ENCODE peak calls at places on chromosomes 11 and 22, in four cellular contexts. Y, R, Z and F are unnamed samples.

GRCh38 chr22:24554316-24555159 is at the start of gene GUCD1:
- DNase-seq in R (no peak), Z (no peak), Y (no peak), F (no peak)

GRCh38 chr22:47042861-47043496 is 280.5 kb downstream of the TBC1D22A start:
- DNase-seq in Y (no peak), R (no peak), Z (no peak), F (no peak)

GRCh38 chr11:58674609-58675008 is 52.1 kb downstream of the CNTF start:
- DNase-seq in R (no peak), Z (no peak), Y (no peak), F (no peak)

GRCh38 chr11:60182546-60183330 is at the start of gene MS4A6A:
- DNase-seq in Y (no peak), Z (no peak), R (no peak), F (no peak)

GRCh38 chr22:42330953-42331525 is 60.6 kb upstream of the TCF20 start:
- DNase-seq in Z (no peak), R (no peak), Y (no peak), F (no peak)

GRCh38 chr11:62610403-62610802 is 2.2 kb downstream of the EML3 start:
- DNase-seq in Y (no peak), R (no peak), Z (no peak), F (no peak)

GRCh38 chr11:128876133-128876650 is 9.1 kb upstream of the KCNJ1 start:
- DNase-seq in R (no peak), Y (no peak), Z (no peak), F (no peak)

GRCh38 chr11:115848080-115848479 is 343.9 kb upstream of the CADM1 start:
- DNase-seq in Y (peak), R (no peak), Z (no peak), F (no peak)

GRCh38 chr11:4697583-4697982 is at the start of gene OR51E2:
- DNase-seq in R (no peak), Z (no peak), Y (no peak), F (no peak)

GRCh38 chr11:9065614-9066431 is 25.6 kb downstream of the SCUBE2 start:
- DNase-seq in Y (no peak), Z (no peak), R (no peak), F (no peak)

GRCh38 chr11:113022267-113022666 is 61.0 kb downstream of the NCAM1 start:
- DNase-seq in Y (no peak), R (no peak), Z (no peak), F (no peak)

GRCh38 chr11:28903716-28904115 is 795.5 kb downstream of the METTL15 start:
- DNase-seq in R (no peak), Z (no peak), Y (no peak), F (no peak)

GRCh38 chr11:27950339-27950738 is 157.6 kb downstream of the KIF18A start:
- DNase-seq in Y (no peak), Z (no peak), R (no peak), F (no peak)

GRCh38 chr11:91773090-91773489 is 451.5 kb upstream of the FAT3 start:
- DNase-seq in Y (no peak), Z (no peak), R (no peak), F (no peak)

GRCh38 chr11:58006940-58007339 is 16.7 kb upstream of the OR9Q1 start:
- DNase-seq in R (no peak), Z (no peak), Y (no peak), F (no peak)

GRCh38 chr22:33110562-33111163 is 52.5 kb upstream of the SYN3 start:
- DNase-seq in Y (no peak), Z (no peak), R (no peak), F (no peak)

DNA sequence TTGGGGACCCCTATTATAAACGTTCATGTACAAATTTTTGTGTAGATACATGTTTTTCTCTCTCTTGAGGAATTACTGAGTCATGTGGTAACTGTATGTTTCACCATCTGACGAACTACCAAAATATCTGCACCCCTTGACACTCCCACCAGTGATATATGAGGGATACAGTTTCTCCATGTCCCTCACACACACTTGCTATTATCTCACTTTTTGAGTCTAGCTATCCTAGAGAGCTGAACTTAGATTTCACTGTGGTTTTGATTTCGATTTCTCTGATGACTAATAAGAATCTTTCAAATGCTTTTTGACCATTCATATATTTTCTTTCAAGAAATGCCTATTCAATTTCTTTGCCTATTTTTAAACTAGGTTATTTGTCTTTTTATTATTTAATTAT is 200.2 kb downstream of the PGR start:
- DNase-seq in Y (no peak), Z (no peak), R (no peak), F (no peak)
- TF ChIP-seq ELF1 in Y (no peak), Z (no peak), R (no peak), F (no peak)

DNA sequence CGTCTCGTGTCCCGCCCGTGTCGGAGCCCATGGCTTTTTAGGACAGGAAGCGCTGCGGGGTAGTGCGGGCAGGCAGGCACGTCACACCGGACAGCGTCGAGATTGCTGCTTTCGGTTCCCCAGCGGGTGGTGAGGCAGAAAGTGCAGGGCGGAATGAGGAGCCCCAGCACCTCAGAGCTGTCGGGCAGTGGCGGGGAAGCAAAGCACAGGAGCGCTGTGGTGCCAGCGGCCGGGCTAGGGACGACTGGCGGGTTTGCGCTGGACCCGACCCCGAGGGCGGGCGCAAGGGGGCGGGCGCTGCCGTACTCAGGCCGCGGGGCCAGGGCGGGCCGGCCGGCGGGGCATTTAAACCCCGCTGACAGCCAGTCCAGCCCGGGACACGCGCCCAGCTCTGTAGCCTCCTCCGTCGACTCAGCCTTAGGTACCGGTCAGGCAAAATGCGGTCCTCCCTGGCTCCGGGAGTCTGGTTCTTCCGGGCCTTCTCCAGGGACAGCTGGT is at the start of gene SLC37A2:
- DNase-seq in Z (no peak), Y (peak), R (peak), F (no peak)
- TF ChIP-seq REST in Z (no peak), Y (no peak), R (no peak), F (no peak)

GRCh38 chr11:72263363-72263762 is 19.4 kb upstream of the PHOX2A start:
- DNase-seq in R (no peak), Z (peak), Y (no peak), F (no peak)
- TF ChIP-seq ELF1 in R (no peak), Z (no peak), Y (no peak), F (no peak)

GRCh38 chr22:27949421-27949820 is 30.4 kb upstream of the PITPNB start:
- DNase-seq in Z (no peak), Y (peak), R (no peak), F (no peak)
- TF ChIP-seq REST in Z (no peak), Y (no peak), R (no peak), F (no peak)

DNA sequence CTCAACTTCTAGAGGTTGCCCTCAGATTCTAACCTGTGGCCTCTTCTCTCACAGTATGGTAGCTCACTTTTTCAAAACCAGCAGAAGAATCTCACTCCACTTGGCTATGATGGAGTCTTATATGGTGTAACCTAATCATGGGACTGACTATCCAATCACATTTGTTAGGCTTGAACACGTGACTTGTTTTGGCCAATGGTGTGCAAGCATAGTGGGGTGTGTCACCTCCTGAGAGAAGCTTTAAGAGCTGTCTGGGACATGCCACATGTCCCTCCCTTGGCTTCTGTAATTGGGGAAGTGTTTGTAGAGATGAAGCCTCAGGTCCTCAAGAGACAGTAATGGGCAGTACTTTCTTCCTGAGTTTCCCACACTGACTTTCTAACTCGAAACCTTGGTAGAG is 12.8 kb upstream of the SMIM38 start:
- DNase-seq in Z (peak), R (no peak), Y (no peak), F (no peak)
- TF ChIP-seq ELF1 in Z (no peak), R (no peak), Y (no peak), F (no peak)